ENCODE peak calls at places on chromosome 7, in ten cellular contexts. C, V, D, E, S, R, P, O, Z and M are unnamed samples.

GRCh38 chr7:7884855-7885254 is 83.7 kb upstream of the GLCCI1 start:
- DNase-seq in C (peak; percentile 56), V (no peak), D (no peak), E (no peak), S (no peak), R (peak; percentile 61), P (no peak), O (no peak), Z (no peak), M (no peak)

GRCh38 chr7:135248546-135248945 is 14.9 kb downstream of the STRA8 start:
- DNase-seq in C (no peak), V (no peak), D (no peak), E (no peak), S (no peak), R (peak; percentile 31), P (no peak), O (no peak), Z (no peak), M (no peak)

GRCh38 chr7:27605689-27606269 is 56.9 kb downstream of the HIBADH start:
- DNase-seq in C (peak; percentile 52), V (no peak), D (peak; percentile 36), E (peak; percentile 49), S (no peak), R (peak; percentile 75), P (peak; percentile 41), O (no peak), Z (peak; percentile 28), M (no peak)

GRCh38 chr7:2730846-2731770 is 43.1 kb downstream of the AMZ1 start:
- DNase-seq in C (no peak), V (no peak), D (no peak), E (no peak), S (peak; percentile 39), R (no peak), P (no peak), O (no peak), Z (no peak), M (no peak)

GRCh38 chr7:15692621-15693020 is 6.1 kb upstream of the MEOX2 start:
- DNase-seq in C (no peak), V (no peak), D (no peak), E (no peak), S (no peak), R (no peak), P (no peak), O (no peak), Z (no peak), M (no peak)

GRCh38 chr7:117076426-117076943 is 123.2 kb downstream of the ST7 start:
- DNase-seq in C (no peak), V (no peak), D (no peak), E (no peak), S (no peak), R (no peak), P (no peak), O (no peak), Z (no peak), M (no peak)

GRCh38 chr7:28005848-28006233 is 174.8 kb downstream of the JAZF1 start:
- DNase-seq in C (no peak), V (no peak), D (no peak), E (no peak), S (no peak), R (no peak), P (no peak), O (no peak), Z (no peak), M (no peak)

GRCh38 chr7:29193316-29194205 is 1.0 kb upstream of the CHN2 start:
- DNase-seq in C (no peak), V (no peak), D (no peak), E (peak; percentile 32), S (no peak), R (peak; percentile 5), P (no peak), O (no peak), Z (no peak), M (no peak)

GRCh38 chr7:121397832-121398231 is 1.7 kb upstream of the FAM3C start:
- DNase-seq in C (no peak), V (no peak), D (no peak), E (peak; percentile 17), S (no peak), R (no peak), P (no peak), O (no peak), Z (no peak), M (no peak)

GRCh38 chr7:68288099-68288498 is 1291.5 kb downstream of the TYW1 start:
- DNase-seq in C (no peak), V (no peak), D (no peak), E (no peak), S (no peak), R (no peak), P (no peak), O (no peak), Z (no peak), M (no peak)

GRCh38 chr7:96739609-96740008 is 30.0 kb upstream of the SEM1 start:
- DNase-seq in C (no peak), V (no peak), D (no peak), E (no peak), S (no peak), R (no peak), P (no peak), O (no peak), Z (no peak), M (no peak)

GRCh38 chr7:26443006-26443405 is 151.3 kb downstream of the SNX10 start:
- DNase-seq in C (no peak), V (no peak), D (no peak), E (no peak), S (no peak), R (no peak), P (no peak), O (no peak), Z (no peak), M (no peak)

DNA sequence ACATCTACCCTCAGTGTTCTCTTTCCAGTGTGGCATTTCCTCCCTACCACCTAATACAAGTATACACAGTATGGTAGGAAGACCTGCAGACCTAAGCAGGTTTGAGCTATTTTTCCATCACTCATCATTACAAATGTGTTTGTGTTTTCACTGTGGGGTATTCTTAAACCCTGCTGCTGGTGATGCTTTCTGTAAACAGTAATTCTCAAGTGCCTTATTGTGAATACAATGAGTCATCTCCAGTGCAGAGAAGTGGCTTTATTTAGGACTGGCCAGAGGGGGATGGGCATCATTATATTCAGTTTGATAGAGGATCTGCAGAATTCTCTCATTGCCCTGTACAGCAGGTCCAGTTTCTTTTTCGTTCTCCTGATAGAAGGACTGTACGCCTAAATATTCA is 63.7 kb downstream of the GRM8 start:
- DNase-seq in C (no peak), V (no peak), D (no peak), E (no peak), S (no peak), R (no peak), P (no peak), O (no peak), Z (no peak), M (no peak)
- H3K27ac ChIP-seq in C (no peak overlapping the region), V (no peak overlapping the region), D (no peak overlapping the region), E (no peak overlapping the region), S (no peak overlapping the region), R (no peak overlapping the region), P (no peak overlapping the region), O (no peak overlapping the region), Z (no peak overlapping the region), M (no peak overlapping the region)

GRCh38 chr7:107889992-107890391 is 991 bp upstream of the DLD start:
- DNase-seq in C (no peak), V (no peak), D (no peak), E (no peak), S (no peak), R (no peak), P (no peak), O (no peak), Z (no peak), M (no peak)
- H3K27ac ChIP-seq in C (no peak overlapping the region), V (peak overlapping the region; percentile 93), D (no peak overlapping the region), E (peak overlapping the region; percentile 95), S (peak overlapping the region; percentile 11), R (no peak overlapping the region), P (no peak overlapping the region), O (no peak overlapping the region), Z (no peak overlapping the region), M (peak overlapping the region; percentile 95)

GRCh38 chr7:1536768-1537630 is 6.5 kb downstream of the MAFK start:
- DNase-seq in C (peak; percentile 99), V (peak; percentile 97), D (peak; percentile 94), E (peak; percentile 99), S (peak; percentile 97), R (peak; percentile 100), P (peak; percentile 99), O (no peak), Z (no peak), M (no peak)
- H3K27ac ChIP-seq in C (peak overlapping the region; percentile 96), V (peak overlapping the region; percentile 99), D (peak overlapping the region; percentile 99), E (peak overlapping the region; percentile 99), S (peak overlapping the region; percentile 88), R (peak overlapping the region; percentile 99), P (peak overlapping the region; percentile 99), O (no peak overlapping the region), Z (no peak overlapping the region), M (peak overlapping the region; percentile 47)

GRCh38 chr7:100156331-100157068 is 2.0 kb downstream of the TRAPPC14 start:
- DNase-seq in C (no peak), V (no peak), D (no peak), E (no peak), S (no peak), R (no peak), P (no peak), O (no peak), Z (no peak), M (no peak)
- H3K27ac ChIP-seq in C (no peak overlapping the region), V (peak overlapping the region; percentile 71), D (peak overlapping the region; percentile 93), E (peak overlapping the region; percentile 82), S (no peak overlapping the region), R (no peak overlapping the region), P (no peak overlapping the region), O (no peak overlapping the region), Z (peak overlapping the region; percentile 62), M (peak overlapping the region; percentile 85)